ENCODE peak calls at places on chromosomes 3 and 15, in eight cellular contexts. B, H, W, R, C, L, K and D are unnamed samples.

GRCh38 chr3:170098753-170099152 is 61.0 kb downstream of the GPR160 start:
- DNase-seq in B (no peak), H (no peak), W (no peak), R (no peak), C (peak), L (no peak), K (no peak), D (no peak)

GRCh38 chr3:10023587-10024310 is 2.5 kb upstream of the FANCD2 start:
- DNase-seq in B (no peak), H (no peak), W (no peak), R (no peak), C (peak), L (no peak), K (no peak), D (no peak)

GRCh38 chr15:74863239-74864056 is 9.7 kb downstream of the SCAMP2 start:
- DNase-seq in B (peak), H (no peak), W (no peak), R (no peak), C (peak), L (no peak), K (peak), D (no peak)

GRCh38 chr15:52021128-52021671 is 2.2 kb downstream of the MAPK6 start:
- DNase-seq in B (peak), H (peak), W (peak), R (no peak), C (peak), L (no peak), K (peak), D (no peak)

GRCh38 chr3:189282751-189283150 is 111.0 kb downstream of the TPRG1 start:
- DNase-seq in B (no peak), H (no peak), W (no peak), R (no peak), C (no peak), L (no peak), K (no peak), D (no peak)

GRCh38 chr15:42037650-42038049 is 16.8 kb upstream of the PLA2G4E start:
- DNase-seq in B (no peak), H (no peak), W (no peak), R (no peak), C (no peak), L (no peak), K (no peak), D (no peak)

GRCh38 chr3:128431803-128432300 is 34.8 kb downstream of the DNAJB8 start:
- DNase-seq in B (no peak), H (no peak), W (no peak), R (no peak), C (no peak), L (no peak), K (no peak), D (no peak)

GRCh38 chr15:35963316-35963715 is 417.4 kb upstream of the DPH6 start:
- DNase-seq in B (no peak), H (no peak), W (no peak), R (no peak), C (peak), L (no peak), K (no peak), D (no peak)

GRCh38 chr15:29711531-29711930 is 110.7 kb downstream of the TJP1 start:
- DNase-seq in B (no peak), H (no peak), W (no peak), R (no peak), C (no peak), L (no peak), K (no peak), D (no peak)